ENCODE peak calls at places on chromosomes 7 and 10, in nine cellular contexts. O, D, E, C, L, R, F, U and N are unnamed samples.

GRCh38 chr7:101232141-101232821 is 5.3 kb downstream of the CLDN15 start:
- DNase-seq in R (no peak), L (no peak), D (no peak), E (no peak), C (peak), F (peak), U (peak), O (no peak), N (peak)

GRCh38 chr10:115831025-115831424 is 442.0 kb downstream of the GFRA1 start:
- DNase-seq in R (no peak), U (no peak), L (no peak), E (no peak), D (no peak), C (no peak), F (no peak), O (no peak), N (no peak)

GRCh38 chr10:7572435-7572834 is 94.3 kb downstream of the ITIH5 start:
- DNase-seq in C (no peak), F (no peak), O (no peak), D (no peak), L (no peak), R (no peak), E (no peak), U (no peak), N (no peak)

GRCh38 chr7:30254717-30255095 is 29.7 kb upstream of the ZNRF2 start:
- DNase-seq in D (no peak), O (no peak), E (no peak), F (no peak), R (no peak), L (no peak), C (no peak), U (no peak), N (no peak)

GRCh38 chr10:71970331-71970730 is 6.1 kb downstream of the CHST3 start:
- DNase-seq in C (peak), D (no peak), R (no peak), E (no peak), U (peak), L (no peak), O (no peak), F (peak), N (no peak)

GRCh38 chr10:82254237-82254636 is 379.2 kb downstream of the NRG3 start:
- DNase-seq in R (no peak), L (no peak), U (no peak), E (no peak), D (no peak), O (no peak), C (no peak), F (no peak), N (no peak)

GRCh38 chr7:42476255-42476654 is 239.2 kb upstream of the GLI3 start:
- DNase-seq in R (no peak), U (no peak), O (no peak), C (no peak), L (no peak), D (no peak), E (no peak), F (no peak), N (no peak)

GRCh38 chr10:29517352-29517923 is 117.3 kb downstream of the SVIL start:
- DNase-seq in O (no peak), R (peak), C (peak), E (peak), L (no peak), F (peak), D (peak), U (no peak), N (no peak)

GRCh38 chr10:79411546-79412495 is 33.6 kb downstream of the ZCCHC24 start:
- DNase-seq in L (peak), R (no peak), D (no peak), U (peak), O (no peak), C (no peak), E (no peak), F (no peak), N (no peak)

GRCh38 chr10:93542358-93542791 is 24.1 kb upstream of the FFAR4 start:
- DNase-seq in R (peak), E (no peak), C (no peak), D (peak), U (no peak), L (no peak), O (no peak), F (no peak), N (peak)

GRCh38 chr7:37448057-37448636 is 517 bp downstream of the ELMO1 start:
- DNase-seq in C (no peak), D (no peak), U (no peak), L (no peak), O (no peak), R (no peak), E (no peak), F (peak), N (no peak)

GRCh38 chr10:120421250-120421649 is 35.8 kb upstream of the PLPP4 start:
- DNase-seq in F (no peak), D (no peak), L (no peak), U (no peak), E (no peak), C (no peak), O (no peak), R (peak), N (no peak)

GRCh38 chr7:116455009-116455408 is 44.5 kb upstream of the CAV2 start:
- DNase-seq in U (no peak), O (peak), R (peak), L (no peak), C (no peak), E (peak), F (no peak), D (peak), N (no peak)

GRCh38 chr10:132865851-132866600 is 76.3 kb downstream of the CFAP46 start:
- DNase-seq in F (no peak), L (peak), C (no peak), O (no peak), U (peak), R (no peak), E (no peak), D (no peak), N (no peak)

GRCh38 chr10:110850099-110850498 is 21.6 kb upstream of the PDCD4 start:
- DNase-seq in R (no peak), L (no peak), U (no peak), D (no peak), O (no peak), E (no peak), F (no peak), C (no peak), N (no peak)

GRCh38 chr7:82762880-82763279 is 319.3 kb upstream of the CACNA2D1 start:
- DNase-seq in E (no peak), O (no peak), R (no peak), F (no peak), L (no peak), C (no peak), D (no peak), U (no peak), N (no peak)

GRCh38 chr10:26478061-26478460 is 39.9 kb downstream of the APBB1IP start:
- DNase-seq in E (no peak), O (no peak), U (no peak), R (no peak), L (no peak), D (no peak), F (no peak), C (no peak), N (no peak)

GRCh38 chr10:12841826-12842225 is 159.7 kb downstream of the CCDC3 start:
- DNase-seq in L (no peak), E (no peak), D (no peak), O (no peak), U (peak), F (no peak), R (no peak), C (no peak), N (no peak)

GRCh38 chr7:26500749-26501352 is 209.2 kb downstream of the SNX10 start:
- DNase-seq in R (peak), O (no peak), E (no peak), F (no peak), D (peak), L (no peak), C (peak), U (no peak), N (no peak)

GRCh38 chr10:127986543-127987466 is 79.9 kb downstream of the PTPRE start:
- DNase-seq in E (no peak), O (no peak), C (no peak), L (no peak), D (no peak), U (no peak), F (no peak), R (peak), N (no peak)

GRCh38 chr7:42457663-42458062 is 220.7 kb upstream of the GLI3 start:
- DNase-seq in U (no peak), F (no peak), C (no peak), D (peak), R (no peak), E (no peak), L (no peak), O (no peak), N (no peak)

GRCh38 chr7:130207642-130208041 is at the start of gene SSMEM1:
- DNase-seq in U (no peak), R (peak), E (peak), C (no peak), L (no peak), D (peak), F (no peak), O (peak), N (no peak)

GRCh38 chr10:5584895-5585516 is 60.2 kb downstream of the CALML3 start:
- DNase-seq in R (peak), L (peak), E (peak), C (no peak), O (peak), F (no peak), U (peak), D (peak), N (no peak)

GRCh38 chr7:104267701-104268368 is 60.0 kb upstream of the ORC5 start:
- DNase-seq in E (peak), O (no peak), L (no peak), R (peak), U (no peak), C (no peak), D (peak), F (no peak), N (no peak)

GRCh38 chr7:116177009-116177408 is 33.3 kb upstream of the TES start:
- DNase-seq in D (peak), C (no peak), U (no peak), O (no peak), E (no peak), F (no peak), R (peak), L (no peak), N (no peak)

GRCh38 chr10:94902080-94902479 is 36.4 kb upstream of the CYP2C9 start:
- DNase-seq in U (no peak), D (no peak), R (no peak), E (no peak), L (no peak), F (no peak), C (no peak), O (no peak), N (no peak)

GRCh38 chr7:139075031-139075652 is 34.4 kb downstream of the ZC3HAV1 start:
- DNase-seq in U (no peak), O (peak), E (peak), R (peak), D (peak), F (peak), C (peak), L (no peak), N (peak)

GRCh38 chr7:31004393-31004792 is 40.6 kb downstream of the GHRHR start:
- DNase-seq in O (no peak), L (no peak), C (no peak), E (no peak), D (no peak), U (peak), R (no peak), F (no peak), N (no peak)

GRCh38 chr7:54349259-54349658 is 192.9 kb upstream of the VSTM2A start:
- DNase-seq in C (no peak), L (no peak), U (no peak), F (no peak), E (peak), O (no peak), D (no peak), R (peak), N (no peak)

GRCh38 chr10:36023939-36024338 is 381.8 kb upstream of the FZD8 start:
- DNase-seq in L (no peak), O (peak), F (no peak), E (no peak), D (peak), C (no peak), R (peak), U (no peak), N (no peak)

GRCh38 chr10:113709221-113709838 is 29.6 kb downstream of the CASP7 start:
- DNase-seq in R (peak), O (peak), F (peak), U (no peak), C (no peak), D (peak), E (peak), L (no peak), N (peak)